ENCODE peak calls at places on chromosomes 11 and 22, in seven cellular contexts. One of them, this sample, is unnamed.

GRCh38 chr11:34682822-34683221 is 61.9 kb downstream of the EHF start:
- DNase-seq in neural crest cell: no peak
- DNase-seq in caudate nucleus: no peak
- DNase-seq in nephron progenitor cell: no peak
- DNase-seq in AG08395: no peak
- DNase-seq in left lung: no peak
- DNase-seq in effector memory CD8-positive, alpha-beta T cell: no peak
- DNase-seq in this sample: no peak

GRCh38 chr11:34809191-34810106 is 106.7 kb downstream of the APIP start:
- DNase-seq in left lung: no peak
- DNase-seq in neural crest cell: no peak
- DNase-seq in effector memory CD8-positive, alpha-beta T cell: no peak
- DNase-seq in AG08395: no peak
- DNase-seq in caudate nucleus: no peak
- DNase-seq in nephron progenitor cell: no peak
- DNase-seq in this sample: no peak

GRCh38 chr11:12979928-12980689 is 29.0 kb upstream of the RASSF10 start:
- DNase-seq in caudate nucleus: no peak
- DNase-seq in nephron progenitor cell: peak; percentile 21
- DNase-seq in effector memory CD8-positive, alpha-beta T cell: no peak
- DNase-seq in neural crest cell: no peak
- DNase-seq in AG08395: no peak
- DNase-seq in left lung: no peak
- DNase-seq in this sample: no peak

GRCh38 chr11:13928566-13929251 is 33.8 kb upstream of the SPON1 start:
- DNase-seq in left lung: no peak
- DNase-seq in neural crest cell: no peak
- DNase-seq in caudate nucleus: no peak
- DNase-seq in effector memory CD8-positive, alpha-beta T cell: no peak
- DNase-seq in nephron progenitor cell: peak; percentile 34
- DNase-seq in AG08395: peak; percentile 72
- DNase-seq in this sample: no peak

GRCh38 chr11:119207607-119208006 is 1.5 kb downstream of the CBL start:
- DNase-seq in AG08395: no peak
- DNase-seq in left lung: no peak
- DNase-seq in effector memory CD8-positive, alpha-beta T cell: no peak
- DNase-seq in neural crest cell: no peak
- DNase-seq in caudate nucleus: no peak
- DNase-seq in nephron progenitor cell: no peak
- DNase-seq in this sample: no peak

GRCh38 chr11:73040046-73040445 is 102.1 kb downstream of the FCHSD2 start:
- DNase-seq in neural crest cell: no peak
- DNase-seq in effector memory CD8-positive, alpha-beta T cell: no peak
- DNase-seq in caudate nucleus: no peak
- DNase-seq in AG08395: no peak
- DNase-seq in left lung: no peak
- DNase-seq in nephron progenitor cell: no peak
- DNase-seq in this sample: no peak

GRCh38 chr22:46446799-46447198 is 90.6 kb downstream of the CELSR1 start:
- DNase-seq in left lung: no peak
- DNase-seq in effector memory CD8-positive, alpha-beta T cell: no peak
- DNase-seq in neural crest cell: no peak
- DNase-seq in AG08395: no peak
- DNase-seq in nephron progenitor cell: no peak
- DNase-seq in caudate nucleus: no peak
- DNase-seq in this sample: no peak

GRCh38 chr11:123457187-123457770 is 27.2 kb downstream of the GRAMD1B start:
- DNase-seq in effector memory CD8-positive, alpha-beta T cell: no peak
- DNase-seq in nephron progenitor cell: no peak
- DNase-seq in caudate nucleus: no peak
- DNase-seq in AG08395: no peak
- DNase-seq in neural crest cell: no peak
- DNase-seq in left lung: no peak
- DNase-seq in this sample: no peak

GRCh38 chr11:83051760-83052671 is 19.7 kb downstream of the RAB30 start:
- DNase-seq in nephron progenitor cell: peak; percentile 12
- DNase-seq in caudate nucleus: no peak
- DNase-seq in neural crest cell: no peak
- DNase-seq in effector memory CD8-positive, alpha-beta T cell: no peak
- DNase-seq in left lung: no peak
- DNase-seq in AG08395: peak; percentile 90
- DNase-seq in this sample: no peak

GRCh38 chr11:126474220-126474619 is 118.7 kb downstream of the ST3GAL4 start:
- DNase-seq in caudate nucleus: no peak
- DNase-seq in left lung: peak; percentile 53
- DNase-seq in nephron progenitor cell: no peak
- DNase-seq in effector memory CD8-positive, alpha-beta T cell: no peak
- DNase-seq in AG08395: no peak
- DNase-seq in neural crest cell: no peak
- DNase-seq in this sample: no peak

GRCh38 chr11:121626507-121626875 is 173.7 kb upstream of the SORL1-AS1 start:
- DNase-seq in AG08395: no peak
- DNase-seq in caudate nucleus: no peak
- DNase-seq in left lung: no peak
- DNase-seq in effector memory CD8-positive, alpha-beta T cell: no peak
- DNase-seq in nephron progenitor cell: no peak
- DNase-seq in neural crest cell: no peak
- DNase-seq in this sample: no peak

GRCh38 chr22:20206709-20207215 is 55.9 kb upstream of the CCDC188 start:
- DNase-seq in neural crest cell: no peak
- DNase-seq in AG08395: peak; percentile 45
- DNase-seq in caudate nucleus: no peak
- DNase-seq in effector memory CD8-positive, alpha-beta T cell: no peak
- DNase-seq in left lung: no peak
- DNase-seq in nephron progenitor cell: no peak
- DNase-seq in this sample: no peak

GRCh38 chr11:125245299-125245698 is 80.7 kb downstream of the PKNOX2 start:
- DNase-seq in left lung: no peak
- DNase-seq in nephron progenitor cell: no peak
- DNase-seq in neural crest cell: no peak
- DNase-seq in effector memory CD8-positive, alpha-beta T cell: no peak
- DNase-seq in AG08395: peak; percentile 12
- DNase-seq in caudate nucleus: no peak
- DNase-seq in this sample: no peak

GRCh38 chr22:41873391-41873790 is 40.5 kb downstream of the SREBF2 start:
- DNase-seq in effector memory CD8-positive, alpha-beta T cell: no peak
- DNase-seq in nephron progenitor cell: no peak
- DNase-seq in neural crest cell: no peak
- DNase-seq in AG08395: no peak
- DNase-seq in left lung: no peak
- DNase-seq in caudate nucleus: no peak
- DNase-seq in this sample: no peak

GRCh38 chr11:120130991-120131760 is 6.7 kb downstream of the TRIM29 start:
- DNase-seq in neural crest cell: no peak
- DNase-seq in AG08395: no peak
- DNase-seq in caudate nucleus: no peak
- DNase-seq in nephron progenitor cell: no peak
- DNase-seq in left lung: peak; percentile 13
- DNase-seq in effector memory CD8-positive, alpha-beta T cell: no peak
- DNase-seq in this sample: no peak

GRCh38 chr11:130945945-130946344 is 29.7 kb upstream of the SNX19 start:
- DNase-seq in left lung: no peak
- DNase-seq in nephron progenitor cell: no peak
- DNase-seq in effector memory CD8-positive, alpha-beta T cell: no peak
- DNase-seq in caudate nucleus: no peak
- DNase-seq in neural crest cell: no peak
- DNase-seq in AG08395: peak; percentile 88
- DNase-seq in this sample: no peak

GRCh38 chr11:128467610-128468041 is 119.7 kb downstream of the ETS1 start:
- DNase-seq in nephron progenitor cell: no peak
- DNase-seq in caudate nucleus: no peak
- DNase-seq in neural crest cell: peak; percentile 21
- DNase-seq in effector memory CD8-positive, alpha-beta T cell: no peak
- DNase-seq in left lung: no peak
- DNase-seq in AG08395: peak; percentile 96
- DNase-seq in this sample: no peak

GRCh38 chr11:68862426-68862825 is 20.7 kb upstream of the CPT1A start:
- DNase-seq in nephron progenitor cell: no peak
- DNase-seq in caudate nucleus: no peak
- DNase-seq in effector memory CD8-positive, alpha-beta T cell: no peak
- DNase-seq in left lung: no peak
- DNase-seq in AG08395: no peak
- DNase-seq in neural crest cell: no peak
- DNase-seq in this sample: no peak

GRCh38 chr22:45717787-45718186 is 46.2 kb downstream of the ATXN10 start:
- DNase-seq in left lung: no peak
- DNase-seq in caudate nucleus: no peak
- DNase-seq in AG08395: peak; percentile 61
- DNase-seq in neural crest cell: no peak
- DNase-seq in effector memory CD8-positive, alpha-beta T cell: no peak
- DNase-seq in nephron progenitor cell: no peak
- DNase-seq in this sample: no peak

GRCh38 chr11:85132839-85133238 is 494.3 kb downstream of the DLG2 start:
- DNase-seq in neural crest cell: no peak
- DNase-seq in effector memory CD8-positive, alpha-beta T cell: no peak
- DNase-seq in left lung: peak; percentile 13
- DNase-seq in nephron progenitor cell: peak; percentile 29
- DNase-seq in AG08395: no peak
- DNase-seq in caudate nucleus: no peak
- DNase-seq in this sample: no peak

GRCh38 chr11:7555067-7555699 is 41.4 kb downstream of the PPFIBP2 start:
- DNase-seq in neural crest cell: no peak
- DNase-seq in effector memory CD8-positive, alpha-beta T cell: no peak
- DNase-seq in left lung: no peak
- DNase-seq in nephron progenitor cell: no peak
- DNase-seq in caudate nucleus: no peak
- DNase-seq in AG08395: no peak
- DNase-seq in this sample: no peak

GRCh38 chr11:11620966-11621880 is 582 bp downstream of the GALNT18 start:
- DNase-seq in caudate nucleus: no peak
- DNase-seq in AG08395: peak; percentile 7
- DNase-seq in neural crest cell: peak; percentile 30
- DNase-seq in left lung: peak; percentile 79
- DNase-seq in nephron progenitor cell: peak; percentile 36
- DNase-seq in effector memory CD8-positive, alpha-beta T cell: no peak
- DNase-seq in this sample: no peak

GRCh38 chr11:1667906-1668305 is 29.1 kb upstream of the KRTAP5-6 start:
- DNase-seq in left lung: no peak
- DNase-seq in AG08395: no peak
- DNase-seq in nephron progenitor cell: no peak
- DNase-seq in caudate nucleus: no peak
- DNase-seq in effector memory CD8-positive, alpha-beta T cell: no peak
- DNase-seq in neural crest cell: no peak
- DNase-seq in this sample: no peak

GRCh38 chr22:28801845-28802594 is 1.7 kb upstream of the XBP1 start:
- DNase-seq in nephron progenitor cell: no peak
- DNase-seq in effector memory CD8-positive, alpha-beta T cell: no peak
- DNase-seq in neural crest cell: no peak
- DNase-seq in left lung: no peak
- DNase-seq in caudate nucleus: no peak
- DNase-seq in AG08395: no peak
- DNase-seq in this sample: no peak

GRCh38 chr11:77213029-77213579 is 85.1 kb downstream of the MYO7A start:
- DNase-seq in nephron progenitor cell: no peak
- DNase-seq in AG08395: no peak
- DNase-seq in neural crest cell: no peak
- DNase-seq in caudate nucleus: no peak
- DNase-seq in left lung: no peak
- DNase-seq in effector memory CD8-positive, alpha-beta T cell: no peak
- DNase-seq in this sample: no peak

GRCh38 chr11:128839081-128839480 is 28.0 kb downstream of the KCNJ1 start:
- DNase-seq in left lung: no peak
- DNase-seq in AG08395: no peak
- DNase-seq in effector memory CD8-positive, alpha-beta T cell: no peak
- DNase-seq in nephron progenitor cell: no peak
- DNase-seq in neural crest cell: no peak
- DNase-seq in caudate nucleus: no peak
- DNase-seq in this sample: no peak

This sample was measured in activated B cell treated with CpG ODN at 0.5 μM for 24 hours.